ENCODE peak calls at places on chromosomes 7 and 10, in seven cellular contexts. W, B, I, M, K, R and G are unnamed samples.

GRCh38 chr10:95454940-95455339 is 106.2 kb downstream of the SORBS1 start:
- DNase-seq in W (no peak), B (no peak), I (no peak), M (no peak), K (no peak), R (no peak), G (no peak)

GRCh38 chr10:3897156-3897555 is 112.1 kb upstream of the KLF6 start:
- DNase-seq in W (no peak), B (no peak), I (no peak), M (no peak), K (no peak), R (no peak), G (no peak)

GRCh38 chr10:70206762-70207161 is 26.5 kb downstream of the PPA1 start:
- DNase-seq in W (no peak), B (no peak), I (no peak), M (no peak), K (no peak), R (no peak), G (no peak)

GRCh38 chr7:116547347-116547746 is 22.5 kb downstream of the CAV1 start:
- DNase-seq in W (no peak), B (no peak), I (no peak), M (no peak), K (no peak), R (no peak), G (no peak)

GRCh38 chr7:140674356-140674800 is 1.6 kb downstream of the ADCK2 start:
- DNase-seq in W (no peak), B (no peak), I (no peak), M (no peak), K (no peak), R (no peak), G (no peak)

GRCh38 chr7:139737221-139738100 is 40.3 kb downstream of the HIPK2 start:
- DNase-seq in W (no peak), B (no peak), I (no peak), M (no peak), K (no peak), R (no peak), G (no peak)

GRCh38 chr7:139681463-139681755 is 96.4 kb downstream of the HIPK2 start:
- DNase-seq in W (no peak), B (no peak), I (no peak), M (peak), K (no peak), R (peak), G (no peak)

GRCh38 chr10:59397971-59398370 is 35.6 kb upstream of the FAM13C start:
- DNase-seq in W (no peak), B (no peak), I (no peak), M (no peak), K (no peak), R (no peak), G (no peak)

GRCh38 chr10:7084255-7085005 is 326.4 kb downstream of the SFMBT2 start:
- DNase-seq in W (no peak), B (no peak), I (no peak), M (no peak), K (no peak), R (no peak), G (no peak)

GRCh38 chr7:45054442-45054841 is 34.3 kb downstream of the NACAD start:
- DNase-seq in W (no peak), B (no peak), I (no peak), M (no peak), K (no peak), R (no peak), G (no peak)

GRCh38 chr7:108247646-108248045 is 117.5 kb upstream of the LAMB4 start:
- DNase-seq in W (no peak), B (no peak), I (no peak), M (no peak), K (no peak), R (no peak), G (no peak)

GRCh38 chr7:7190142-7190541 is 7.8 kb downstream of the C1GALT1 start:
- DNase-seq in W (peak), B (no peak), I (no peak), M (no peak), K (no peak), R (peak), G (no peak)

GRCh38 chr7:110988348-110988747 is 102.6 kb upstream of the LRRN3 start:
- DNase-seq in W (no peak), B (no peak), I (no peak), M (no peak), K (no peak), R (no peak), G (no peak)

GRCh38 chr7:6446977-6447588 is 671 bp downstream of the DAGLB start:
- DNase-seq in W (peak), B (peak), I (no peak), M (peak), K (peak), R (no peak), G (peak)

GRCh38 chr7:2715341-2716231 is 27.6 kb downstream of the AMZ1 start:
- DNase-seq in W (no peak), B (no peak), I (no peak), M (no peak), K (no peak), R (no peak), G (no peak)

GRCh38 chr10:3786295-3786981 is 1.4 kb upstream of the KLF6 start:
- DNase-seq in W (no peak), B (peak), I (no peak), M (peak), K (peak), R (no peak), G (no peak)

GRCh38 chr7:15720849-15721471 is 34.5 kb upstream of the MEOX2 start:
- DNase-seq in W (peak), B (peak), I (no peak), M (peak), K (peak), R (peak), G (no peak)

GRCh38 chr10:79298403-79299244 is 48.6 kb upstream of the PPIF start:
- DNase-seq in W (no peak), B (peak), I (no peak), M (peak), K (no peak), R (peak), G (no peak)

GRCh38 chr10:78286186-78286585 is 252.5 kb downstream of the RPS24 start:
- DNase-seq in W (peak), B (no peak), I (no peak), M (no peak), K (peak), R (peak), G (no peak)

GRCh38 chr7:29955075-29955792 is 34.4 kb downstream of the SCRN1 start:
- DNase-seq in W (no peak), B (no peak), I (no peak), M (no peak), K (no peak), R (no peak), G (no peak)

GRCh38 chr10:88986549-88987242 is 3.9 kb upstream of the FAS start:
- DNase-seq in W (peak), B (peak), I (no peak), M (no peak), K (no peak), R (peak), G (peak)

GRCh38 chr10:112959207-112959838 is 9.3 kb downstream of the TCF7L2 start:
- DNase-seq in W (no peak), B (no peak), I (no peak), M (peak), K (no peak), R (no peak), G (no peak)

GRCh38 chr10:62924344-62924748 is 108.2 kb upstream of the EGR2 start:
- DNase-seq in W (peak), B (no peak), I (no peak), M (peak), K (peak), R (no peak), G (no peak)

GRCh38 chr7:95865716-95866371 is 93.5 kb downstream of the DYNC1I1 start:
- DNase-seq in W (no peak), B (peak), I (no peak), M (peak), K (no peak), R (no peak), G (peak)

GRCh38 chr7:75660566-75661215 is 78.0 kb downstream of the HIP1 start:
- DNase-seq in W (no peak), B (peak), I (no peak), M (no peak), K (no peak), R (no peak), G (no peak)

GRCh38 chr7:79507161-79507560 is 53.7 kb upstream of the MAGI2 start:
- DNase-seq in W (no peak), B (peak), I (no peak), M (no peak), K (no peak), R (no peak), G (no peak)

GRCh38 chr7:79506481-79506880 is 53.0 kb upstream of the MAGI2 start:
- DNase-seq in W (no peak), B (peak), I (no peak), M (no peak), K (no peak), R (no peak), G (peak)

GRCh38 chr7:79502151-79502550 is 48.7 kb upstream of the MAGI2 start:
- DNase-seq in W (no peak), B (no peak), I (no peak), M (no peak), K (no peak), R (no peak), G (no peak)

GRCh38 chr7:79504607-79505389 is 51.3 kb upstream of the MAGI2 start:
- DNase-seq in W (no peak), B (peak), I (no peak), M (peak), K (no peak), R (no peak), G (peak)
- TF ChIP-seq JUND in W (no peak), B (no peak), I (no peak), M (no peak), K (no peak), R (no peak), G (no peak)

GRCh38 chr10:11610151-11610854 is 1.1 kb downstream of the USP6NL start:
- DNase-seq in W (no peak), B (no peak), I (no peak), M (no peak), K (no peak), R (no peak), G (no peak)
- TF ChIP-seq JUND in W (no peak), B (no peak), I (no peak), M (no peak), K (no peak), R (no peak), G (no peak)

GRCh38 chr7:1645071-1646015 is 24.7 kb upstream of the ELFN1 start:
- DNase-seq in W (no peak), B (no peak), I (no peak), M (no peak), K (no peak), R (no peak), G (no peak)

GRCh38 chr7:1646391-1646790 is 23.7 kb upstream of the ELFN1 start:
- DNase-seq in W (no peak), B (no peak), I (no peak), M (no peak), K (no peak), R (no peak), G (no peak)

GRCh38 chr7:1647961-1648631 is 22.0 kb upstream of the ELFN1 start:
- DNase-seq in W (peak), B (no peak), I (no peak), M (no peak), K (peak), R (peak), G (no peak)

GRCh38 chr7:1649751-1650326 is 20.2 kb upstream of the ELFN1 start:
- DNase-seq in W (no peak), B (no peak), I (no peak), M (no peak), K (no peak), R (no peak), G (no peak)

DNA sequence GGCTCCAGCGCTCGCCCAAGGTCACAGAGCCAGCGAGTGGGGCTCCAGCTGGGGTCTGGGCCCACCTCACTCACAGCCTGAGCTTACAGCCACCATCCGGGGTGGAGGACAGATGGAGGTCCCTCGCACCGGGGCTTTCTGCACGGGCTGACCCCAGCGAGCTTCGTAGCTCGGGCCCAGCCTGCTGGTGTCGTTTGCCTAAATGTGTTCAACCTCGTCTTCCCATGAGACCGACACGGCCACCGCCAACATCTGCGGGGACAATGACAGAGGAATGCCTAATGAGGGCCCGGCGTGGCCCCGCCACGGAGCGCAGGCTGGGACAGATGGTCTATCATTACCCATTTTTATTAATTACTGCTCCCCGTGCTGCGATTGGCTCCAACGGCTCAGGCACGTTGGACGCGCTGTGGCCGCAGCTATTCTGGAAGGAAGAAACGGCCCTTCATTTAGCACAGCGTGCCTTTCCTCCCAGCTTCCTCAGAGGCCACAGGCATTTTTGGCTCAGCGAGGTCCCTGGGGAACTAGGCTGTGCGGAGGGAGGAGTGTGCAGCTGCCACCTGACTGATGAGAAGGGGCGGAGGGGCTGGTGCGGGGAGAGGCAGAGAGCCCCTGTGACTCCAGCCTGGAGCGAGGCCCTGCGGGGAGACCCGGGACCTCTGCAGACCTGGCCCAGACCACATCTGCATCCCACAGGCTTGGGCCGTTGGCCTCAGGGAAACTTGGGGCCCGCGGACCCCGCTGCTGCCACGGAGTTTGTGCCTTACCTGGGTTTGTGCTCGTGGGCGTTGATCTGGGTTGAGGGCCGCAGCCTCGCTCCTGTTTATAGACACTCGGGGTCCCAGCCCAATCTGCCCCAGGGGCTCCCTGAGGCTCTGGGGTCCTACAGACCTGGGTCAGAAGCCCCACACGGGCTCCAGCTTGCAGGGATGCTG is 22.9 kb upstream of the ELFN1 start:
- DNase-seq in W (peak), B (no peak), I (no peak), M (no peak), K (peak), R (no peak), G (no peak)
- TF ChIP-seq JUND in W (no peak), B (no peak), I (no peak), M (no peak), K (no peak), R (no peak), G (no peak)

GRCh38 chr10:93124580-93125318 is 51.1 kb downstream of the CYP26A1 start:
- DNase-seq in W (no peak), B (no peak), I (peak), M (no peak), K (no peak), R (no peak), G (no peak)
- TF ChIP-seq JUND in W (no peak), B (no peak), I (no peak), M (no peak), K (no peak), R (no peak), G (no peak)

DNA sequence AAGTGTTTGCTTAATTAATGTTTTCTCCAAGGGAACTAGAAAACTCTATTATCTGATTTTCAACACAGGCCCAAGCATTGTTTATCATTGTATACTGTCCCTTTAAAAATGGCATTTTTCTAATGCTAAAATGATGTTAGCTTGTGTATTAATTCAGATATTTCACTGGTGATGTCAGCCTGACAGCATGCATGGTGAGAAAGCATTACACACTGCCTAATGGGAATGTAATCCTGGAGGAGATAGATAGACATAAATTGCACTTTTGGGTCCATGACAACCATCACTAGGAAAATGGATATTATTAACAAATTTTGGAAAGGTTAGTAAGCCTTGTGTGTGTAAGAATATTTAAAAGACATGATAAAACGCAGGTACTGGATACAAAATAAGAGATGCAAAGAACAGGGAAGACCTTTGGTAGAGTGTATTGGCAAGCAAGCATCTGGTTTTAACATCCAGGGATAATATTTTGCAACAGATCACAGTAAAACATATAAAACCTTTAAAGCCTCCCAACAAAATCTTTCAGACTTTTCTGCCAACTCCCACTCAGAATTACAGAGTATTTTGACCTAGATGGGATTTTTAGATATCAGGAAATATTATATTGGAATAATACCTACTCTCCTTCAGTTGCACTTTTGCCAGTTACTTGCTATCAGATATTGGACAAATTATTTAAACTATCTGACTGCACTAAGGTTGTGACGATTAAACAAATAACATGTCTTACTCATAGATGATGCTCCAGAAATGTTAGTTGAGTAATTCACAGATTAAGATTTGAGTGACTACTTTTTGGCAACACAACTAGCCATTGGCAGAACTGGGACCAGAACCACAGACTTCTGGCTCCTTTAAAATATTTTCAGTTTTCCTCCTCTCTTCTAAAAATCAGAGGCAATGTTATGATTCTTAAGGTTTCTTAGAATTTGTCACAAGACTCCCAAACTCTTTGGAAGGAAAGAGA is 291.5 kb upstream of the SEMA3C start:
- DNase-seq in W (no peak), B (no peak), I (no peak), M (no peak), K (no peak), R (no peak), G (no peak)
- TF ChIP-seq JUND in W (peak), B (no peak), I (no peak), M (no peak), K (no peak), R (no peak), G (no peak)

GRCh38 chr7:98348726-98349474 is 52.0 kb downstream of the BAIAP2L1 start:
- DNase-seq in W (no peak), B (no peak), I (no peak), M (no peak), K (no peak), R (peak), G (no peak)

GRCh38 chr7:98352621-98353020 is 48.3 kb downstream of the BAIAP2L1 start:
- DNase-seq in W (no peak), B (no peak), I (no peak), M (no peak), K (no peak), R (no peak), G (peak)

GRCh38 chr7:98354511-98355249 is 46.2 kb downstream of the BAIAP2L1 start:
- DNase-seq in W (no peak), B (peak), I (no peak), M (peak), K (no peak), R (no peak), G (peak)

GRCh38 chr7:98354052-98354451 is 46.8 kb downstream of the BAIAP2L1 start:
- DNase-seq in W (no peak), B (no peak), I (no peak), M (no peak), K (no peak), R (no peak), G (no peak)

DNA sequence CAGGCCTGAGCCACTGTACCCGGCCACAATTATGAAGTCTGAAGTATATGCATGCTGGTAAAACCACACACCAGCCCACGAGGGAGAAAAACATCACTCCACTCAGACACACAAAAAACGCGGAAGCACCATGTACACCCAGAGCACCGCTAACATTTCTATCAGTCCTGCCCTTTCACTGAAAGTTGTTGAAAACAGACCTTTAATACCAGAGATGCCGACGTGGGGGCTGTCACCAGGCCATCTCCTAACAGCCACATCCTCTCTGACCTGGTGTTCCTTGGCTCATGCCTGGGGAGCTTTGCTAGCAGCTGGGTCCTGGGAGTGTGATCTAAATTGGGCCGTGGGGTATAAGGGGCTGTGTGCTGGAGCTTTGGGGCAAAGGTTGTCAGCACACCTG is 49.8 kb downstream of the BAIAP2L1 start:
- DNase-seq in W (no peak), B (no peak), I (no peak), M (no peak), K (no peak), R (no peak), G (no peak)
- TF ChIP-seq JUND in W (no peak), B (no peak), I (no peak), M (no peak), K (no peak), R (no peak), G (no peak)

DNA sequence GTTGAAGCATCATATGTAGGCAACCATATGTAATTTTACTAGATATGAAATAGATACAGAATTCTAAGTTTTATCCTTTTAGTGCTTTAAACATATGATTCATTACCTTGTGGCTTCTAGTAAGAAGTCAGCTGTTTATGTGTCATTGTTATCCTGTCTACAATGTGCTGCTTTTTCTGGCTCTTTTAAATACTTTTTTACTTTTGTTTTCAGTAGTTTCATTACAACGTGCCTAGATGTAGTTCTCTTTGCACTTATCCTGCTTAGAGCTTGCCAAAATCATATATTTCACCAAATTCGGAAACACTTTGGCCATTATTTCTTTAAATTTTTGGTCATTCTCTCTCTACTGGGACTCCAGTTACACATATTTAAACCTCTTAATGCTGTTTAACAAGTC is 26.4 kb downstream of the YAE1 start:
- DNase-seq in W (no peak), B (no peak), I (no peak), M (no peak), K (no peak), R (no peak), G (no peak)
- TF ChIP-seq JUND in W (peak), B (no peak), I (no peak), M (no peak), K (no peak), R (no peak), G (no peak)